ENCODE peak calls at places on chromosomes 12 and 14, in six cellular contexts. V is HepG2, F is AG09319, C is RWPE1, P is right atrium auricular region, D is IMR-90. E is an unnamed sample.
A peak's percentile ranks its signal among the peaks of the same experiment; 100 is the strongest.

GRCh38 chr12:57803317-57803893 is 15.1 kb downstream of the AVIL start:
- DNase-seq in D (peak; percentile 42), C (peak; percentile 70), F (no peak), V (peak; percentile 23), P (no peak), E (no peak)

GRCh38 chr14:52692248-52692962 is 3.0 kb downstream of the ERO1A start:
- DNase-seq in D (peak; percentile 75), V (no peak), F (peak; percentile 80), C (no peak), P (no peak), E (no peak)

GRCh38 chr12:54191126-54191525 is 2.3 kb upstream of the SMUG1 start:
- DNase-seq in C (no peak), F (no peak), D (no peak), P (no peak), V (no peak), E (no peak)

GRCh38 chr12:46112364-46112763 is 122.0 kb upstream of the SCAF11 start:
- DNase-seq in F (no peak), P (no peak), D (no peak), V (no peak), C (no peak), E (no peak)

GRCh38 chr14:25050494-25051170 is 685 bp upstream of the STXBP6 start:
- DNase-seq in V (no peak), P (no peak), C (no peak), F (no peak), D (peak; percentile 82), E (no peak)

GRCh38 chr12:108313609-108314331 is 25.3 kb downstream of the CMKLR1 start:
- DNase-seq in C (no peak), D (no peak), F (no peak), V (peak; percentile 99), P (no peak), E (no peak)

GRCh38 chr14:50237448-50237847 is 6.1 kb upstream of the SOS2 start:
- DNase-seq in P (no peak), V (no peak), D (no peak), F (no peak), C (no peak), E (no peak)

GRCh38 chr12:27185234-27186045 is 58.6 kb upstream of the STK38L start:
- DNase-seq in D (peak; percentile 91), F (peak; percentile 29), P (no peak), C (no peak), V (no peak), E (no peak)

GRCh38 chr14:61460853-61461611 is 139.7 kb downstream of the PRKCH start:
- DNase-seq in C (peak; percentile 83), D (peak; percentile 26), V (peak; percentile 58), F (no peak), P (no peak), E (no peak)

GRCh38 chr14:80798211-80798610 is 143.3 kb downstream of the CEP128 start:
- DNase-seq in D (no peak), F (no peak), V (no peak), P (no peak), C (no peak), E (no peak)

GRCh38 chr14:70234066-70234950 is 45.6 kb upstream of the SLC8A3 start:
- DNase-seq in P (no peak), C (no peak), F (no peak), V (no peak), D (no peak), E (no peak)

GRCh38 chr14:22973217-22974032 is 8.9 kb downstream of the AJUBA start:
- DNase-seq in D (peak; percentile 70), P (no peak), C (no peak), V (peak; percentile 82), F (no peak), E (no peak)

GRCh38 chr12:78963439-78964222 is 99.1 kb downstream of the SYT1 start:
- DNase-seq in D (peak; percentile 61), P (no peak), V (no peak), C (peak; percentile 33), F (no peak), E (no peak)

GRCh38 chr14:52103416-52103815 is 34.6 kb upstream of the NID2 start:
- DNase-seq in V (no peak), D (no peak), F (no peak), P (no peak), C (no peak), E (no peak)

GRCh38 chr14:80364274-80364673 is 153.0 kb upstream of the DIO2 start:
- DNase-seq in P (no peak), D (peak; percentile 21), V (peak; percentile 3), F (no peak), C (peak; percentile 8), E (no peak)

GRCh38 chr12:56143225-56143624 is 9.2 kb upstream of the MYL6B start:
- DNase-seq in V (no peak), F (no peak), C (no peak), D (no peak), P (no peak), E (no peak)
- TF ChIP-seq CTCF in V (no peak), F (no peak), C (no peak), D (no peak), P (no peak), E (no peak)

GRCh38 chr12:52951640-52952039 is 2.7 kb downstream of the KRT18 start:
- DNase-seq in D (no peak), P (no peak), C (no peak), V (no peak), F (no peak), E (no peak)

GRCh38 chr12:52950553-52950952 is 1.6 kb downstream of the KRT18 start:
- DNase-seq in D (no peak), C (no peak), F (no peak), V (no peak), P (no peak), E (no peak)

GRCh38 chr12:52951126-52951525 is 2.2 kb downstream of the KRT18 start:
- DNase-seq in F (no peak), C (no peak), V (no peak), P (no peak), D (no peak), E (no peak)

GRCh38 chr12:52953181-52953841 is 4.4 kb downstream of the KRT18 start:
- DNase-seq in V (no peak), P (no peak), F (no peak), D (no peak), C (no peak), E (no peak)

DNA sequence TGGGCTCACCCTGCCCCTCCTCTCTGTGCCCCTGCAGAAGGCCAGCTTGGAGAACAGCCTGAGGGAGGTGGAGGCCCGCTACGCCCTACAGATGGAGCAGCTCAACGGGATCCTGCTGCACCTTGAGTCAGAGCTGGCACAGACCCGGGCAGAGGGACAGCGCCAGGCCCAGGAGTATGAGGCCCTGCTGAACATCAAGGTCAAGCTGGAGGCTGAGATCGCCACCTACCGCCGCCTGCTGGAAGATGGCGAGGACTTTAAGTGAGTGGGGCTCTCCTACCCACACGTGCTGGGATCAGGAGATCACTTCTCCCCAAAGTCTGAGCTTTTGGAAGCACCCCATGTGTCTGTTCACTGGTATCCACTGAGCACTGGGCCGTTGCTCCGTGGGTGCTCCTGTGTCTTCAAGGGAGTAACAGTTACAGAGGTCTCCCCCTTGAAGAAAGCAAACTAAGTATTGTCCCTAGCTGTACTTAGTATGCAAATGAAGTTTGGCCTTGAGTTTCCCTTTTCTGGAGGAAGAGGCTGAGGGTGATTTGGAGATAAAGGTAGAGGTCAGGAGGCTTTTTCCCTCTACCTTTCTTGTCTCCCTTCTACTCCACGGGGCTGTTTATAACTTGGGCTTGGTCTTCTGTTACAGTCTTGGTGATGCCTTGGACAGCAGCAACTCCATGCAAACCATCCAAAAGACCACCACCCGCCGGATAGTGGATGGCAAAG is 3.3 kb downstream of the KRT18 start:
- DNase-seq in F (no peak), C (no peak), V (no peak), P (no peak), D (no peak), E (no peak)
- TF ChIP-seq CTCF in F (no peak), C (no peak), V (peak; percentile 35), P (peak; percentile 18), D (peak; percentile 10), E (no peak)

DNA sequence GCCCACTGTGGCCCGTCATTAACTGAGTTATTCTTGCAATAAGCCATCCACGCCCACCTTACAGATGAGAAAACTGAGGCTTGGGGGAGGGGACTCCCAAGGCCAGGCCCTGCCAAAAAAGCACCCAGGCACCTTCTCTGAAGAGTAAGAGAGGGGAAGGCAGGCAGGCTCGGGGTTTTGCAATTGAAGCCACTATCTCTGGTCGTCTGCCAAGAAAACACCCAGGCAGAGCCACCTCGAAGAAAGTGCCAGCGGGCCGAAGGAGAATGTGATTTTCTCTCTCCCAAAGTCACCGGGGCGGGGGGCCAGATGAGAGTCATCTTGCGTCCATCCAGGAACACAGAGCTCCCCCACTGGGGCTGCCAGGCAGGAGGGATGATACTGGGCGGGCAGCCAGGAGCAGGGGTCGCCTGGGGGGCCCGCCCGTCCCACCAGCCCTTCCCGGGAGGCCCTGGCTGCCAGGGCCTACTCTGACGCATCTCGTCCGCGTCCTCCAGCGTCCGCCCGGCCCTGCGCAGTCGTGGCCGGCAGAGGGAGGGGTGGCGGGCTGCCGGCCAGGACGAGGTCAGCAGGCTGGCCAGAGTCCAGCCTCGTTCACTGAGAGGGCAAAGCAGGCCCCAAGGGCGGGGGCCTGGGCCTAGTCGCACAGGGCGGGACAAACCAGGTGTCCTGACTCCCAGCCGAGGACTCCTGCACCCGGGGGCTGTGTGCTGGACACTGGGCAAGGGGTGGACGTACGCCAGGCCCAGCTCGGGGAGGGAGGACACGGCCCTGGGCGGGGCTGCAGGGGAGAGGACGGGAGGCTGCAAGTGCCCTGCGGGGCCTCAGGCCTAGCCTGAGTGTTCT is 74.4 kb downstream of the RFLNA start:
- DNase-seq in D (peak; percentile 92), C (no peak), F (peak; percentile 85), P (peak; percentile 94), V (peak; percentile 69), E (peak; percentile 52)
- TF ChIP-seq CTCF in D (peak; percentile 57), C (no peak), F (peak; percentile 50), P (no peak), V (peak; percentile 71), E (no peak)

DNA sequence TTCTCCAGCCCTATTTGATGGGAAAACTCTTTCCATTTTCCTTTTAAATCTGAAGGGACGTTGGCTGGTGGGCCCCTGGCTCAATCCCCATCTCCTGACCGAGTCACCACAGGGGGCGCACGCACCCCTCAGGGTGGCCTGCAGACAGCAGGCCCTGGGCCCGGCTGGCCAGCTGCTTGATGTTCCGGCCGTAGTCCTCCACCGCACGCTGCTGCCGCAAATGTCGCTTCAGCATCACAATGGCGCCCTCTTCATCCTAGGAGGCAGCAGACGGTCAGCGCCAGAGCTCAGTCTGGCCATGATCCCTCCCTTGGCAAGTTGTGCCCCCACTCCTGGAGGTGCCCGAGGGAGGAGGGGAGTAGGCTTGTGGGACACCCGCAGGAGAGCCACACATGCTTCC is 70.0 kb downstream of the PLEKHG3 start:
- DNase-seq in P (no peak), V (no peak), F (no peak), D (no peak), C (no peak), E (no peak)
- TF ChIP-seq CTCF in P (no peak), V (no peak), F (no peak), D (no peak), C (no peak), E (no peak)

GRCh38 chr12:15796493-15797141 is 7.4 kb upstream of the EPS8 start:
- DNase-seq in V (peak; percentile 37), F (no peak), C (peak; percentile 56), D (peak; percentile 72), P (no peak), E (no peak)
- TF ChIP-seq CTCF in V (no peak), F (no peak), C (no peak), D (no peak), P (no peak), E (no peak)

GRCh38 chr12:66648336-66648735 is 30.5 kb downstream of the GRIP1 start:
- DNase-seq in F (no peak), C (peak; percentile 31), V (peak; percentile 2), P (no peak), D (peak; percentile 4), E (no peak)
- TF ChIP-seq CTCF in F (no peak), C (no peak), V (no peak), P (no peak), D (no peak), E (no peak)

GRCh38 chr12:49089831-49090773 is 4.5 kb downstream of the DHH start:
- DNase-seq in C (no peak), F (no peak), P (no peak), D (peak; percentile 33), V (no peak), E (no peak)
- TF ChIP-seq CTCF in C (peak; percentile 26), F (peak; percentile 33), P (peak; percentile 32), D (peak; percentile 24), V (peak; percentile 44), E (no peak)